ENCODE peak calls at places on chromosomes 5 and 9, in six cellular contexts. T, E, Y, C, H and D are unnamed samples.

GRCh38 chr5:169450464-169450863 is 133.1 kb upstream of the SPDL1 start:
- DNase-seq in T (no peak), E (no peak), Y (no peak), C (peak), H (no peak), D (no peak)

GRCh38 chr9:115733736-115734135 is 419.9 kb upstream of the PAPPA start:
- DNase-seq in T (no peak), E (no peak), Y (no peak), C (no peak), H (no peak), D (no peak)

GRCh38 chr9:88355166-88355565 is 33.1 kb upstream of the SPIN1 start:
- DNase-seq in T (no peak), E (no peak), Y (no peak), C (no peak), H (no peak), D (no peak)

GRCh38 chr9:93594041-93594756 is 17.8 kb downstream of the PHF2 start:
- DNase-seq in T (no peak), E (no peak), Y (no peak), C (peak), H (no peak), D (no peak)

GRCh38 chr9:76415154-76415553 is 20.9 kb upstream of the RFK start:
- DNase-seq in T (no peak), E (no peak), Y (no peak), C (no peak), H (no peak), D (no peak)

GRCh38 chr9:23820731-23821399 is 5.2 kb downstream of the ELAVL2 start:
- DNase-seq in T (peak), E (no peak), Y (no peak), C (no peak), H (no peak), D (no peak)

GRCh38 chr9:91008568-91008967 is 206.9 kb downstream of the SYK start:
- DNase-seq in T (no peak), E (no peak), Y (no peak), C (no peak), H (no peak), D (no peak)

GRCh38 chr5:23675456-23675855 is 168.0 kb downstream of the PRDM9 start:
- DNase-seq in T (no peak), E (no peak), Y (no peak), C (no peak), H (no peak), D (no peak)

GRCh38 chr9:3385871-3386270 is 139.9 kb downstream of the RFX3 start:
- DNase-seq in T (no peak), E (no peak), Y (no peak), C (no peak), H (no peak), D (no peak)

GRCh38 chr9:95557142-95557541 is 40.4 kb upstream of the PTCH1 start:
- DNase-seq in T (no peak), E (no peak), Y (no peak), C (no peak), H (no peak), D (no peak)

GRCh38 chr5:146034605-146035004 is 70.8 kb downstream of the PLAC8L1 start:
- DNase-seq in T (no peak), E (no peak), Y (no peak), C (no peak), H (no peak), D (no peak)

GRCh38 chr9:74463825-74464224 is 33.3 kb upstream of the RORB start:
- DNase-seq in T (no peak), E (no peak), Y (no peak), C (no peak), H (no peak), D (no peak)

GRCh38 chr5:83567741-83568530 is 96.4 kb downstream of the VCAN start:
- DNase-seq in T (no peak), E (no peak), Y (no peak), C (peak), H (no peak), D (no peak)

GRCh38 chr5:172145870-172146747 is 41.9 kb downstream of the STK10 start:
- DNase-seq in T (no peak), E (no peak), Y (no peak), C (no peak), H (no peak), D (no peak)

GRCh38 chr5:141910271-141910673 is 13.4 kb upstream of the DELE1 start:
- DNase-seq in T (no peak), E (no peak), Y (no peak), C (no peak), H (no peak), D (no peak)

GRCh38 chr9:100595391-100596199 is 17.7 kb downstream of the CAVIN4 start:
- DNase-seq in T (no peak), E (peak), Y (peak), C (peak), H (peak), D (no peak)

GRCh38 chr9:13444272-13444608 is 164.7 kb upstream of the MPDZ start:
- DNase-seq in T (no peak), E (no peak), Y (no peak), C (no peak), H (no peak), D (no peak)

GRCh38 chr9:128689820-128690683 is 1.0 kb downstream of the SET start:
- DNase-seq in T (no peak), E (peak), Y (no peak), C (peak), H (peak), D (peak)

GRCh38 chr5:1736889-1737711 is 62.5 kb downstream of the MRPL36 start:
- DNase-seq in T (peak), E (no peak), Y (no peak), C (no peak), H (no peak), D (no peak)

GRCh38 chr5:23445573-23445972 is 61.8 kb upstream of the PRDM9 start:
- DNase-seq in T (no peak), E (no peak), Y (no peak), C (no peak), H (no peak), D (no peak)

GRCh38 chr5:206406-206805 is 11.5 kb downstream of the CCDC127 start:
- DNase-seq in T (no peak), E (no peak), Y (no peak), C (no peak), H (no peak), D (no peak)

GRCh38 chr9:86713456-86713855 is 233.8 kb downstream of the GAS1 start:
- DNase-seq in T (no peak), E (no peak), Y (no peak), C (peak), H (no peak), D (no peak)

GRCh38 chr9:2618289-2618688 is 3.3 kb upstream of the VLDLR start:
- DNase-seq in T (no peak), E (no peak), Y (no peak), C (no peak), H (no peak), D (no peak)

GRCh38 chr5:35963381-35963843 is 25.0 kb upstream of the CAPSL start:
- DNase-seq in T (no peak), E (no peak), Y (no peak), C (no peak), H (no peak), D (no peak)

GRCh38 chr5:61866930-61867329 is 439.1 kb upstream of the KIF2A start:
- DNase-seq in T (no peak), E (no peak), Y (no peak), C (peak), H (no peak), D (no peak)

GRCh38 chr5:80198399-80198798 is 57.4 kb downstream of the SERINC5 start:
- DNase-seq in T (no peak), E (no peak), Y (no peak), C (no peak), H (peak), D (no peak)

GRCh38 chr9:91273853-91274552 is 87.7 kb downstream of the AUH start:
- DNase-seq in T (no peak), E (no peak), Y (no peak), C (peak), H (no peak), D (no peak)

GRCh38 chr9:124774131-124774978 is 2.6 kb upstream of the OLFML2A start:
- DNase-seq in T (peak), E (peak), Y (no peak), C (peak), H (peak), D (peak)

GRCh38 chr5:134851307-134851923 is 5.6 kb downstream of the C5orf24 start:
- DNase-seq in T (no peak), E (no peak), Y (no peak), C (peak), H (no peak), D (no peak)

GRCh38 chr5:53969331-53969730 is 341.0 kb downstream of the ARL15 start:
- DNase-seq in T (no peak), E (no peak), Y (no peak), C (no peak), H (no peak), D (no peak)

GRCh38 chr5:130893003-130893402 is 272.1 kb downstream of the HINT1 start:
- DNase-seq in T (no peak), E (no peak), Y (no peak), C (no peak), H (no peak), D (no peak)

GRCh38 chr5:622359-622758 is 10.2 kb downstream of the CEP72 start:
- DNase-seq in T (no peak), E (no peak), Y (no peak), C (no peak), H (no peak), D (no peak)

GRCh38 chr9:82538634-82539033 is 524.3 kb downstream of the RASEF start:
- DNase-seq in T (no peak), E (no peak), Y (no peak), C (no peak), H (no peak), D (no peak)

GRCh38 chr9:81035171-81035570 is 654.2 kb downstream of the TLE1 start:
- DNase-seq in T (no peak), E (no peak), Y (no peak), C (no peak), H (no peak), D (no peak)

GRCh38 chr5:112529525-112529924 is 110.4 kb upstream of the EPB41L4A start:
- DNase-seq in T (no peak), E (no peak), Y (no peak), C (no peak), H (no peak), D (no peak)

GRCh38 chr5:108437425-108437824 is 55.5 kb upstream of the FBXL17 start:
- DNase-seq in T (no peak), E (no peak), Y (no peak), C (no peak), H (no peak), D (no peak)

GRCh38 chr9:92512622-92513021 is 23.2 kb downstream of the ECM2 start:
- DNase-seq in T (no peak), E (no peak), Y (no peak), C (no peak), H (no peak), D (no peak)

GRCh38 chr5:181189363-181189961 is 15.5 kb downstream of the TRIM7 start:
- DNase-seq in T (no peak), E (peak), Y (no peak), C (no peak), H (no peak), D (peak)

GRCh38 chr5:115842089-115842881 is 550 bp downstream of the AP3S1 start:
- DNase-seq in T (peak), E (no peak), Y (no peak), C (peak), H (no peak), D (no peak)

GRCh38 chr5:172075655-172076054 is 69.2 kb upstream of the FBXW11 start:
- DNase-seq in T (no peak), E (no peak), Y (no peak), C (no peak), H (no peak), D (no peak)